ENCODE peak calls at places on chromosome 13, in five cellular contexts. B, T, K, E and A are unnamed samples.

GRCh38 chr13:94464771-94465170 is 14.7 kb downstream of the DCT start:
- DNase-seq in K (no peak), E (no peak), T (peak), B (no peak), A (no peak)

GRCh38 chr13:29849071-29849541 is 1.3 kb downstream of the UBL3 start:
- DNase-seq in T (no peak), K (no peak), E (no peak), B (peak), A (no peak)

GRCh38 chr13:97224544-97225324 is 2.6 kb downstream of the MBNL2 start:
- DNase-seq in E (peak), T (no peak), K (no peak), B (peak), A (peak)

GRCh38 chr13:99984134-99984462 is 2.5 kb downstream of the ZIC2 start:
- DNase-seq in K (no peak), B (no peak), E (no peak), T (no peak), A (no peak)

GRCh38 chr13:24208314-24208713 is 47.8 kb downstream of the SPATA13 start:
- DNase-seq in E (no peak), K (no peak), T (no peak), B (no peak), A (no peak)

GRCh38 chr13:33918199-33918932 is 100.4 kb downstream of the RFC3 start:
- DNase-seq in T (no peak), B (no peak), E (no peak), K (no peak), A (no peak)

GRCh38 chr13:99425485-99426341 is 75.6 kb upstream of the TM9SF2 start:
- DNase-seq in K (no peak), E (peak), T (no peak), B (no peak), A (no peak)

GRCh38 chr13:21663197-21663596 is 7.7 kb upstream of the FGF9 start:
- DNase-seq in K (no peak), E (no peak), B (no peak), T (no peak), A (no peak)

GRCh38 chr13:46146898-46147297 is 35.1 kb downstream of the LCP1 start:
- DNase-seq in T (no peak), B (peak), K (peak), E (no peak), A (no peak)

GRCh38 chr13:101624981-101625380 is 172.5 kb downstream of the ITGBL1 start:
- DNase-seq in E (no peak), K (no peak), T (no peak), B (no peak), A (no peak)

GRCh38 chr13:73657821-73658540 is 476.2 kb downstream of the KLF12 start:
- DNase-seq in E (no peak), T (no peak), B (no peak), K (no peak), A (no peak)

GRCh38 chr13:97307882-97308624 is 85.9 kb downstream of the MBNL2 start:
- DNase-seq in T (no peak), K (no peak), B (peak), E (no peak), A (peak)

GRCh38 chr13:31081316-31081715 is 80.4 kb downstream of the HSPH1 start:
- DNase-seq in B (no peak), K (no peak), T (no peak), E (no peak), A (no peak)

GRCh38 chr13:57925250-57925649 is 293.7 kb downstream of the PCDH17 start:
- DNase-seq in E (no peak), K (no peak), B (no peak), T (no peak), A (no peak)

GRCh38 chr13:68727165-68727564 is 1380.5 kb upstream of the ATXN8OS start:
- DNase-seq in E (no peak), B (no peak), T (no peak), K (no peak), A (no peak)

GRCh38 chr13:111905609-111905945 is 161.4 kb upstream of the SOX1 start:
- DNase-seq in T (no peak), E (no peak), K (no peak), B (no peak), A (no peak)

GRCh38 chr13:41199526-41199925 is 5.2 kb upstream of the KBTBD7 start:
- DNase-seq in T (no peak), B (no peak), K (no peak), E (peak), A (no peak)

GRCh38 chr13:43573787-43574562 is 212.8 kb downstream of the ENOX1 start:
- DNase-seq in T (no peak), B (no peak), K (no peak), E (no peak), A (no peak)

GRCh38 chr13:95058680-95059079 is 242.6 kb downstream of the ABCC4 start:
- DNase-seq in E (no peak), K (no peak), B (no peak), T (no peak), A (no peak)

GRCh38 chr13:21703846-21704245 is 33.0 kb downstream of the FGF9 start:
- DNase-seq in B (no peak), T (no peak), E (no peak), K (no peak), A (no peak)

GRCh38 chr13:39129253-39129652 is 91.0 kb downstream of the NHLRC3 start:
- DNase-seq in E (no peak), B (no peak), T (no peak), K (no peak), A (no peak)

GRCh38 chr13:97502192-97502591 is 68.2 kb downstream of the RAP2A start:
- DNase-seq in E (no peak), B (no peak), K (no peak), T (no peak), A (no peak)

GRCh38 chr13:39047560-39047959 is 9.3 kb downstream of the NHLRC3 start:
- DNase-seq in B (peak), K (peak), T (no peak), E (no peak), A (peak)

GRCh38 chr13:111505175-111505777 is 184.8 kb downstream of the TEX29 start:
- DNase-seq in K (no peak), B (peak), T (no peak), E (no peak), A (no peak)

GRCh38 chr13:85265296-85265695 is 533.9 kb downstream of the SLITRK6 start:
- DNase-seq in B (no peak), K (no peak), T (no peak), E (no peak), A (no peak)

GRCh38 chr13:113671066-113672001 is 4.3 kb downstream of the GRK1 start:
- DNase-seq in K (peak), T (no peak), B (no peak), E (no peak), A (no peak)

GRCh38 chr13:104532131-104532530 is 1465.9 kb upstream of the SLC10A2 start:
- DNase-seq in T (no peak), B (no peak), E (no peak), K (no peak), A (no peak)

GRCh38 chr13:112759053-112759452 is 69.2 kb downstream of the ATP11A start:
- DNase-seq in E (peak), T (no peak), B (no peak), K (no peak), A (no peak)

GRCh38 chr13:30713133-30713532 is 22.2 kb upstream of the ALOX5AP start:
- DNase-seq in B (no peak), E (no peak), T (no peak), K (no peak), A (peak)

GRCh38 chr13:93235258-93236015 is 8.8 kb downstream of the GPC6 start:
- DNase-seq in E (no peak), B (no peak), K (no peak), T (no peak), A (no peak)